ENCODE peak calls at places on chromosomes 1 and 21, in eight cellular contexts. One of them, this sample, is unnamed.

GRCh38 chr1:153922076-153922837 is 515 bp downstream of the GATAD2B start:
- DNase-seq in activated T-helper 1 cell treated with anti-CD3 and anti-CD28 coated beads, Interleukin-12 subunit alpha, Interleukin-12 subunit beta, Interleukin-2, Interleukin-4 antibody, amounts not matched to agents 30 ng/mL and 10 ng/mL and 1 ng/mL, durations not matched to agents 14 hours and 24 hours and 36 hours: peak
- DNase-seq in Right ventricle myocardium inferior: no peak
- DNase-seq in neural crest cell: no peak
- DNase-seq in M059J: peak
- DNase-seq in kidney glomerular epithelial cell: no peak
- DNase-seq in NCI-H2171: peak
- DNase-seq in AML-193: peak
- DNase-seq in this sample: no peak

GRCh38 chr21:25760061-25760460 is 25.3 kb downstream of the GABPA start:
- DNase-seq in activated T-helper 1 cell treated with anti-CD3 and anti-CD28 coated beads, Interleukin-12 subunit alpha, Interleukin-12 subunit beta, Interleukin-2, Interleukin-4 antibody, amounts not matched to agents 30 ng/mL and 10 ng/mL and 1 ng/mL, durations not matched to agents 14 hours and 24 hours and 36 hours: no peak
- DNase-seq in Right ventricle myocardium inferior: no peak
- DNase-seq in neural crest cell: no peak
- DNase-seq in M059J: no peak
- DNase-seq in kidney glomerular epithelial cell: no peak
- DNase-seq in NCI-H2171: no peak
- DNase-seq in AML-193: no peak
- DNase-seq in this sample: no peak

GRCh38 chr1:182624582-182624981 is 20.4 kb upstream of the RGS16 start:
- DNase-seq in activated T-helper 1 cell treated with anti-CD3 and anti-CD28 coated beads, Interleukin-12 subunit alpha, Interleukin-12 subunit beta, Interleukin-2, Interleukin-4 antibody, amounts not matched to agents 30 ng/mL and 10 ng/mL and 1 ng/mL, durations not matched to agents 14 hours and 24 hours and 36 hours: no peak
- DNase-seq in Right ventricle myocardium inferior: no peak
- DNase-seq in neural crest cell: no peak
- DNase-seq in M059J: no peak
- DNase-seq in kidney glomerular epithelial cell: no peak
- DNase-seq in NCI-H2171: no peak
- DNase-seq in AML-193: no peak
- DNase-seq in this sample: no peak

GRCh38 chr1:27033059-27033746 is 20.6 kb upstream of the TENT5B start:
- DNase-seq in activated T-helper 1 cell treated with anti-CD3 and anti-CD28 coated beads, Interleukin-12 subunit alpha, Interleukin-12 subunit beta, Interleukin-2, Interleukin-4 antibody, amounts not matched to agents 30 ng/mL and 10 ng/mL and 1 ng/mL, durations not matched to agents 14 hours and 24 hours and 36 hours: no peak
- DNase-seq in Right ventricle myocardium inferior: no peak
- DNase-seq in neural crest cell: no peak
- DNase-seq in M059J: no peak
- DNase-seq in kidney glomerular epithelial cell: no peak
- DNase-seq in NCI-H2171: no peak
- DNase-seq in AML-193: no peak
- DNase-seq in this sample: no peak

GRCh38 chr1:228310162-228310792 is 96.4 kb downstream of the TRIM11 start:
- DNase-seq in activated T-helper 1 cell treated with anti-CD3 and anti-CD28 coated beads, Interleukin-12 subunit alpha, Interleukin-12 subunit beta, Interleukin-2, Interleukin-4 antibody, amounts not matched to agents 30 ng/mL and 10 ng/mL and 1 ng/mL, durations not matched to agents 14 hours and 24 hours and 36 hours: no peak
- DNase-seq in Right ventricle myocardium inferior: no peak
- DNase-seq in neural crest cell: no peak
- DNase-seq in M059J: no peak
- DNase-seq in kidney glomerular epithelial cell: no peak
- DNase-seq in NCI-H2171: no peak
- DNase-seq in AML-193: no peak
- DNase-seq in this sample: no peak

GRCh38 chr1:154990276-154990675 is 3.1 kb upstream of the LENEP start:
- DNase-seq in activated T-helper 1 cell treated with anti-CD3 and anti-CD28 coated beads, Interleukin-12 subunit alpha, Interleukin-12 subunit beta, Interleukin-2, Interleukin-4 antibody, amounts not matched to agents 30 ng/mL and 10 ng/mL and 1 ng/mL, durations not matched to agents 14 hours and 24 hours and 36 hours: no peak
- DNase-seq in Right ventricle myocardium inferior: no peak
- DNase-seq in neural crest cell: no peak
- DNase-seq in M059J: no peak
- DNase-seq in kidney glomerular epithelial cell: no peak
- DNase-seq in NCI-H2171: no peak
- DNase-seq in AML-193: no peak
- DNase-seq in this sample: no peak

GRCh38 chr1:244046907-244047738 is 4.0 kb upstream of the ZBTB18 start:
- DNase-seq in activated T-helper 1 cell treated with anti-CD3 and anti-CD28 coated beads, Interleukin-12 subunit alpha, Interleukin-12 subunit beta, Interleukin-2, Interleukin-4 antibody, amounts not matched to agents 30 ng/mL and 10 ng/mL and 1 ng/mL, durations not matched to agents 14 hours and 24 hours and 36 hours: no peak
- DNase-seq in Right ventricle myocardium inferior: no peak
- DNase-seq in neural crest cell: no peak
- DNase-seq in M059J: peak
- DNase-seq in kidney glomerular epithelial cell: peak
- DNase-seq in NCI-H2171: no peak
- DNase-seq in AML-193: peak
- DNase-seq in this sample: no peak

GRCh38 chr1:198151688-198152087 is 5.1 kb upstream of the NEK7 start:
- DNase-seq in activated T-helper 1 cell treated with anti-CD3 and anti-CD28 coated beads, Interleukin-12 subunit alpha, Interleukin-12 subunit beta, Interleukin-2, Interleukin-4 antibody, amounts not matched to agents 30 ng/mL and 10 ng/mL and 1 ng/mL, durations not matched to agents 14 hours and 24 hours and 36 hours: no peak
- DNase-seq in Right ventricle myocardium inferior: no peak
- DNase-seq in neural crest cell: no peak
- DNase-seq in M059J: peak
- DNase-seq in kidney glomerular epithelial cell: no peak
- DNase-seq in NCI-H2171: no peak
- DNase-seq in AML-193: no peak
- DNase-seq in this sample: no peak

GRCh38 chr21:41426656-41427311 is 745 bp downstream of the MX1 start:
- DNase-seq in activated T-helper 1 cell treated with anti-CD3 and anti-CD28 coated beads, Interleukin-12 subunit alpha, Interleukin-12 subunit beta, Interleukin-2, Interleukin-4 antibody, amounts not matched to agents 30 ng/mL and 10 ng/mL and 1 ng/mL, durations not matched to agents 14 hours and 24 hours and 36 hours: no peak
- DNase-seq in Right ventricle myocardium inferior: no peak
- DNase-seq in neural crest cell: no peak
- DNase-seq in M059J: no peak
- DNase-seq in kidney glomerular epithelial cell: no peak
- DNase-seq in NCI-H2171: no peak
- DNase-seq in AML-193: no peak
- DNase-seq in this sample: no peak

GRCh38 chr1:45258059-45258650 is 51.8 kb upstream of the ZSWIM5 start:
- DNase-seq in activated T-helper 1 cell treated with anti-CD3 and anti-CD28 coated beads, Interleukin-12 subunit alpha, Interleukin-12 subunit beta, Interleukin-2, Interleukin-4 antibody, amounts not matched to agents 30 ng/mL and 10 ng/mL and 1 ng/mL, durations not matched to agents 14 hours and 24 hours and 36 hours: no peak
- DNase-seq in Right ventricle myocardium inferior: no peak
- DNase-seq in neural crest cell: no peak
- DNase-seq in M059J: no peak
- DNase-seq in kidney glomerular epithelial cell: no peak
- DNase-seq in NCI-H2171: no peak
- DNase-seq in AML-193: no peak
- DNase-seq in this sample: no peak

GRCh38 chr21:31683029-31683428 is 23.5 kb downstream of the SOD1 start:
- DNase-seq in activated T-helper 1 cell treated with anti-CD3 and anti-CD28 coated beads, Interleukin-12 subunit alpha, Interleukin-12 subunit beta, Interleukin-2, Interleukin-4 antibody, amounts not matched to agents 30 ng/mL and 10 ng/mL and 1 ng/mL, durations not matched to agents 14 hours and 24 hours and 36 hours: no peak
- DNase-seq in Right ventricle myocardium inferior: no peak
- DNase-seq in neural crest cell: no peak
- DNase-seq in M059J: no peak
- DNase-seq in kidney glomerular epithelial cell: no peak
- DNase-seq in NCI-H2171: no peak
- DNase-seq in AML-193: no peak
- DNase-seq in this sample: no peak

GRCh38 chr1:222369991-222370910 is 177.7 kb downstream of the HHIPL2 start:
- DNase-seq in activated T-helper 1 cell treated with anti-CD3 and anti-CD28 coated beads, Interleukin-12 subunit alpha, Interleukin-12 subunit beta, Interleukin-2, Interleukin-4 antibody, amounts not matched to agents 30 ng/mL and 10 ng/mL and 1 ng/mL, durations not matched to agents 14 hours and 24 hours and 36 hours: no peak
- DNase-seq in Right ventricle myocardium inferior: no peak
- DNase-seq in neural crest cell: no peak
- DNase-seq in M059J: peak
- DNase-seq in kidney glomerular epithelial cell: no peak
- DNase-seq in NCI-H2171: no peak
- DNase-seq in AML-193: no peak
- DNase-seq in this sample: peak

GRCh38 chr1:11354893-11355593 is 82.0 kb downstream of the UBIAD1 start:
- DNase-seq in activated T-helper 1 cell treated with anti-CD3 and anti-CD28 coated beads, Interleukin-12 subunit alpha, Interleukin-12 subunit beta, Interleukin-2, Interleukin-4 antibody, amounts not matched to agents 30 ng/mL and 10 ng/mL and 1 ng/mL, durations not matched to agents 14 hours and 24 hours and 36 hours: no peak
- DNase-seq in Right ventricle myocardium inferior: no peak
- DNase-seq in neural crest cell: peak
- DNase-seq in M059J: no peak
- DNase-seq in kidney glomerular epithelial cell: no peak
- DNase-seq in NCI-H2171: peak
- DNase-seq in AML-193: no peak
- DNase-seq in this sample: no peak

GRCh38 chr1:98331718-98332311 is 329.7 kb upstream of the SNX7 start:
- DNase-seq in activated T-helper 1 cell treated with anti-CD3 and anti-CD28 coated beads, Interleukin-12 subunit alpha, Interleukin-12 subunit beta, Interleukin-2, Interleukin-4 antibody, amounts not matched to agents 30 ng/mL and 10 ng/mL and 1 ng/mL, durations not matched to agents 14 hours and 24 hours and 36 hours: no peak
- DNase-seq in Right ventricle myocardium inferior: no peak
- DNase-seq in neural crest cell: no peak
- DNase-seq in M059J: no peak
- DNase-seq in kidney glomerular epithelial cell: no peak
- DNase-seq in NCI-H2171: no peak
- DNase-seq in AML-193: no peak
- DNase-seq in this sample: no peak

GRCh38 chr1:186429017-186429416 is 31.9 kb downstream of the PDC start:
- DNase-seq in activated T-helper 1 cell treated with anti-CD3 and anti-CD28 coated beads, Interleukin-12 subunit alpha, Interleukin-12 subunit beta, Interleukin-2, Interleukin-4 antibody, amounts not matched to agents 30 ng/mL and 10 ng/mL and 1 ng/mL, durations not matched to agents 14 hours and 24 hours and 36 hours: no peak
- DNase-seq in Right ventricle myocardium inferior: no peak
- DNase-seq in neural crest cell: no peak
- DNase-seq in M059J: no peak
- DNase-seq in kidney glomerular epithelial cell: no peak
- DNase-seq in NCI-H2171: no peak
- DNase-seq in AML-193: no peak
- DNase-seq in this sample: no peak

GRCh38 chr1:67647036-67647798 is 37.8 kb upstream of the GADD45A start:
- DNase-seq in activated T-helper 1 cell treated with anti-CD3 and anti-CD28 coated beads, Interleukin-12 subunit alpha, Interleukin-12 subunit beta, Interleukin-2, Interleukin-4 antibody, amounts not matched to agents 30 ng/mL and 10 ng/mL and 1 ng/mL, durations not matched to agents 14 hours and 24 hours and 36 hours: no peak
- DNase-seq in Right ventricle myocardium inferior: no peak
- DNase-seq in neural crest cell: no peak
- DNase-seq in M059J: peak
- DNase-seq in kidney glomerular epithelial cell: peak
- DNase-seq in NCI-H2171: peak
- DNase-seq in AML-193: no peak
- DNase-seq in this sample: no peak

GRCh38 chr1:110857964-110858948 is 14.7 kb upstream of the CD53 start:
- DNase-seq in activated T-helper 1 cell treated with anti-CD3 and anti-CD28 coated beads, Interleukin-12 subunit alpha, Interleukin-12 subunit beta, Interleukin-2, Interleukin-4 antibody, amounts not matched to agents 30 ng/mL and 10 ng/mL and 1 ng/mL, durations not matched to agents 14 hours and 24 hours and 36 hours: no peak
- DNase-seq in Right ventricle myocardium inferior: no peak
- DNase-seq in neural crest cell: no peak
- DNase-seq in M059J: no peak
- DNase-seq in kidney glomerular epithelial cell: no peak
- DNase-seq in NCI-H2171: no peak
- DNase-seq in AML-193: no peak
- DNase-seq in this sample: no peak

GRCh38 chr1:84997667-84998600 is 1.0 kb upstream of the MCOLN2 start:
- DNase-seq in activated T-helper 1 cell treated with anti-CD3 and anti-CD28 coated beads, Interleukin-12 subunit alpha, Interleukin-12 subunit beta, Interleukin-2, Interleukin-4 antibody, amounts not matched to agents 30 ng/mL and 10 ng/mL and 1 ng/mL, durations not matched to agents 14 hours and 24 hours and 36 hours: no peak
- DNase-seq in Right ventricle myocardium inferior: no peak
- DNase-seq in neural crest cell: peak
- DNase-seq in M059J: peak
- DNase-seq in kidney glomerular epithelial cell: no peak
- DNase-seq in NCI-H2171: no peak
- DNase-seq in AML-193: no peak
- DNase-seq in this sample: no peak

GRCh38 chr1:10556430-10557005 is 81.8 kb downstream of the PEX14 start:
- DNase-seq in activated T-helper 1 cell treated with anti-CD3 and anti-CD28 coated beads, Interleukin-12 subunit alpha, Interleukin-12 subunit beta, Interleukin-2, Interleukin-4 antibody, amounts not matched to agents 30 ng/mL and 10 ng/mL and 1 ng/mL, durations not matched to agents 14 hours and 24 hours and 36 hours: no peak
- DNase-seq in Right ventricle myocardium inferior: no peak
- DNase-seq in neural crest cell: peak
- DNase-seq in M059J: no peak
- DNase-seq in kidney glomerular epithelial cell: no peak
- DNase-seq in NCI-H2171: no peak
- DNase-seq in AML-193: no peak
- DNase-seq in this sample: no peak

GRCh38 chr1:73811798-73812197 is 386.2 kb downstream of the LRRIQ3 start:
- DNase-seq in activated T-helper 1 cell treated with anti-CD3 and anti-CD28 coated beads, Interleukin-12 subunit alpha, Interleukin-12 subunit beta, Interleukin-2, Interleukin-4 antibody, amounts not matched to agents 30 ng/mL and 10 ng/mL and 1 ng/mL, durations not matched to agents 14 hours and 24 hours and 36 hours: no peak
- DNase-seq in Right ventricle myocardium inferior: no peak
- DNase-seq in neural crest cell: no peak
- DNase-seq in M059J: no peak
- DNase-seq in kidney glomerular epithelial cell: no peak
- DNase-seq in NCI-H2171: no peak
- DNase-seq in AML-193: no peak
- DNase-seq in this sample: no peak

GRCh38 chr1:75136158-75136815 is 2.1 kb downstream of the LHX8 start:
- DNase-seq in activated T-helper 1 cell treated with anti-CD3 and anti-CD28 coated beads, Interleukin-12 subunit alpha, Interleukin-12 subunit beta, Interleukin-2, Interleukin-4 antibody, amounts not matched to agents 30 ng/mL and 10 ng/mL and 1 ng/mL, durations not matched to agents 14 hours and 24 hours and 36 hours: no peak
- DNase-seq in Right ventricle myocardium inferior: peak
- DNase-seq in neural crest cell: peak
- DNase-seq in M059J: no peak
- DNase-seq in kidney glomerular epithelial cell: no peak
- DNase-seq in NCI-H2171: no peak
- DNase-seq in AML-193: no peak
- DNase-seq in this sample: no peak

GRCh38 chr1:189524501-189524900 is 953.2 kb downstream of the BRINP3 start:
- DNase-seq in activated T-helper 1 cell treated with anti-CD3 and anti-CD28 coated beads, Interleukin-12 subunit alpha, Interleukin-12 subunit beta, Interleukin-2, Interleukin-4 antibody, amounts not matched to agents 30 ng/mL and 10 ng/mL and 1 ng/mL, durations not matched to agents 14 hours and 24 hours and 36 hours: no peak
- DNase-seq in Right ventricle myocardium inferior: no peak
- DNase-seq in neural crest cell: no peak
- DNase-seq in M059J: no peak
- DNase-seq in kidney glomerular epithelial cell: no peak
- DNase-seq in NCI-H2171: no peak
- DNase-seq in AML-193: no peak
- DNase-seq in this sample: no peak

GRCh38 chr1:29875557-29876028 is 639.3 kb downstream of the PTPRU start:
- DNase-seq in activated T-helper 1 cell treated with anti-CD3 and anti-CD28 coated beads, Interleukin-12 subunit alpha, Interleukin-12 subunit beta, Interleukin-2, Interleukin-4 antibody, amounts not matched to agents 30 ng/mL and 10 ng/mL and 1 ng/mL, durations not matched to agents 14 hours and 24 hours and 36 hours: no peak
- DNase-seq in Right ventricle myocardium inferior: no peak
- DNase-seq in neural crest cell: no peak
- DNase-seq in M059J: no peak
- DNase-seq in kidney glomerular epithelial cell: peak
- DNase-seq in NCI-H2171: no peak
- DNase-seq in AML-193: no peak
- DNase-seq in this sample: no peak

GRCh38 chr1:2607681-2608041 is 21.1 kb downstream of the PRXL2B start:
- DNase-seq in activated T-helper 1 cell treated with anti-CD3 and anti-CD28 coated beads, Interleukin-12 subunit alpha, Interleukin-12 subunit beta, Interleukin-2, Interleukin-4 antibody, amounts not matched to agents 30 ng/mL and 10 ng/mL and 1 ng/mL, durations not matched to agents 14 hours and 24 hours and 36 hours: no peak
- DNase-seq in Right ventricle myocardium inferior: peak
- DNase-seq in neural crest cell: no peak
- DNase-seq in M059J: no peak
- DNase-seq in kidney glomerular epithelial cell: no peak
- DNase-seq in NCI-H2171: no peak
- DNase-seq in AML-193: no peak
- DNase-seq in this sample: no peak

GRCh38 chr1:61050541-61051454 is 31.6 kb upstream of the NFIA start:
- DNase-seq in activated T-helper 1 cell treated with anti-CD3 and anti-CD28 coated beads, Interleukin-12 subunit alpha, Interleukin-12 subunit beta, Interleukin-2, Interleukin-4 antibody, amounts not matched to agents 30 ng/mL and 10 ng/mL and 1 ng/mL, durations not matched to agents 14 hours and 24 hours and 36 hours: no peak
- DNase-seq in Right ventricle myocardium inferior: peak
- DNase-seq in neural crest cell: no peak
- DNase-seq in M059J: no peak
- DNase-seq in kidney glomerular epithelial cell: no peak
- DNase-seq in NCI-H2171: no peak
- DNase-seq in AML-193: no peak
- DNase-seq in this sample: no peak

GRCh38 chr1:5933676-5934057 is 58.6 kb downstream of the NPHP4 start:
- DNase-seq in activated T-helper 1 cell treated with anti-CD3 and anti-CD28 coated beads, Interleukin-12 subunit alpha, Interleukin-12 subunit beta, Interleukin-2, Interleukin-4 antibody, amounts not matched to agents 30 ng/mL and 10 ng/mL and 1 ng/mL, durations not matched to agents 14 hours and 24 hours and 36 hours: no peak
- DNase-seq in Right ventricle myocardium inferior: no peak
- DNase-seq in neural crest cell: no peak
- DNase-seq in M059J: no peak
- DNase-seq in kidney glomerular epithelial cell: no peak
- DNase-seq in NCI-H2171: no peak
- DNase-seq in AML-193: no peak
- DNase-seq in this sample: no peak

GRCh38 chr1:99963041-99963795 is 6.6 kb upstream of the SLC35A3 start:
- DNase-seq in activated T-helper 1 cell treated with anti-CD3 and anti-CD28 coated beads, Interleukin-12 subunit alpha, Interleukin-12 subunit beta, Interleukin-2, Interleukin-4 antibody, amounts not matched to agents 30 ng/mL and 10 ng/mL and 1 ng/mL, durations not matched to agents 14 hours and 24 hours and 36 hours: no peak
- DNase-seq in Right ventricle myocardium inferior: no peak
- DNase-seq in neural crest cell: no peak
- DNase-seq in M059J: peak
- DNase-seq in kidney glomerular epithelial cell: peak
- DNase-seq in NCI-H2171: no peak
- DNase-seq in AML-193: no peak
- DNase-seq in this sample: peak

GRCh38 chr1:162264108-162264507 is 112.5 kb downstream of the SPATA46 start:
- DNase-seq in activated T-helper 1 cell treated with anti-CD3 and anti-CD28 coated beads, Interleukin-12 subunit alpha, Interleukin-12 subunit beta, Interleukin-2, Interleukin-4 antibody, amounts not matched to agents 30 ng/mL and 10 ng/mL and 1 ng/mL, durations not matched to agents 14 hours and 24 hours and 36 hours: no peak
- DNase-seq in Right ventricle myocardium inferior: no peak
- DNase-seq in neural crest cell: no peak
- DNase-seq in M059J: no peak
- DNase-seq in kidney glomerular epithelial cell: no peak
- DNase-seq in NCI-H2171: no peak
- DNase-seq in AML-193: no peak
- DNase-seq in this sample: no peak

GRCh38 chr1:966603-967295 is 467 bp downstream of the PLEKHN1 start:
- DNase-seq in activated T-helper 1 cell treated with anti-CD3 and anti-CD28 coated beads, Interleukin-12 subunit alpha, Interleukin-12 subunit beta, Interleukin-2, Interleukin-4 antibody, amounts not matched to agents 30 ng/mL and 10 ng/mL and 1 ng/mL, durations not matched to agents 14 hours and 24 hours and 36 hours: peak
- DNase-seq in Right ventricle myocardium inferior: peak
- DNase-seq in neural crest cell: no peak
- DNase-seq in M059J: peak
- DNase-seq in kidney glomerular epithelial cell: peak
- DNase-seq in NCI-H2171: no peak
- DNase-seq in AML-193: peak
- DNase-seq in this sample: no peak